ENCODE peak calls at places on chromosomes 6 and 20, in nine cellular contexts. B is AG04450, I is heart right ventricle, A is IMR-90, F is aorta, U is transverse colon, O is fibroblast of lung, Z is SK-N-MC, E is neural progenitor cell. S is an unnamed sample.

GRCh38 chr6:8166156-8166555 is 63.8 kb upstream of the EEF1E1 start:
- DNase-seq in B (no peak), I (no peak), A (no peak), F (no peak), U (no peak), O (no peak), Z (no peak), E (no peak), S (no peak)

GRCh38 chr20:46060301-46060881 is 29.4 kb downstream of the NCOA5 start:
- DNase-seq in B (no peak), I (no peak), A (no peak), F (no peak), U (no peak), O (no peak), Z (no peak), E (no peak), S (no peak)

GRCh38 chr6:34352305-34352937 is 40.0 kb downstream of the NUDT3 start:
- DNase-seq in B (no peak), I (no peak), A (peak; percentile 57), F (no peak), U (no peak), O (peak; percentile 34), Z (no peak), E (no peak), S (no peak)

GRCh38 chr20:10790013-10790412 is 116.2 kb upstream of the JAG1 start:
- DNase-seq in B (no peak), I (no peak), A (no peak), F (no peak), U (no peak), O (no peak), Z (no peak), E (no peak), S (peak; percentile 22)

GRCh38 chr20:37901280-37901666 is 1.7 kb upstream of the VSTM2L start:
- DNase-seq in B (no peak), I (no peak), A (no peak), F (no peak), U (no peak), O (no peak), Z (no peak), E (peak; percentile 84), S (no peak)

GRCh38 chr6:121584591-121585369 is 149.3 kb downstream of the GJA1 start:
- DNase-seq in B (no peak), I (no peak), A (peak; percentile 74), F (no peak), U (no peak), O (peak; percentile 48), Z (no peak), E (no peak), S (no peak)

GRCh38 chr20:47139934-47140333 is 216.6 kb downstream of the ZMYND8 start:
- DNase-seq in B (no peak), I (no peak), A (no peak), F (no peak), U (no peak), O (no peak), Z (no peak), E (no peak), S (no peak)

GRCh38 chr6:21384211-21384610 is 209.3 kb upstream of the SOX4 start:
- DNase-seq in B (no peak), I (no peak), A (no peak), F (no peak), U (no peak), O (no peak), Z (no peak), E (no peak), S (no peak)

GRCh38 chr6:133833905-133834304 is 55.0 kb upstream of the TCF21 start:
- DNase-seq in B (no peak), I (peak; percentile 24), A (no peak), F (no peak), U (no peak), O (peak; percentile 80), Z (no peak), E (no peak), S (no peak)

GRCh38 chr6:117463762-117464665 is 18.5 kb upstream of the DCBLD1 start:
- DNase-seq in B (no peak), I (no peak), A (peak; percentile 90), F (no peak), U (no peak), O (peak; percentile 67), Z (no peak), E (no peak), S (no peak)

GRCh38 chr6:165562421-165563090 is 100.5 kb downstream of the PDE10A start:
- DNase-seq in B (no peak), I (no peak), A (peak; percentile 64), F (no peak), U (no peak), O (no peak), Z (no peak), E (no peak), S (no peak)

GRCh38 chr20:22339091-22339881 is 245.1 kb downstream of the FOXA2 start:
- DNase-seq in B (peak; percentile 4), I (peak; percentile 44), A (peak; percentile 63), F (no peak), U (peak; percentile 45), O (peak; percentile 80), Z (peak; percentile 26), E (peak; percentile 87), S (peak; percentile 78)

GRCh38 chr6:97175806-97176205 is 107.2 kb downstream of the MMS22L start:
- DNase-seq in B (no peak), I (no peak), A (no peak), F (no peak), U (no peak), O (no peak), Z (peak; percentile 75), E (no peak), S (no peak)

GRCh38 chr6:16409531-16410441 is 171.4 kb downstream of the GMPR start:
- DNase-seq in B (no peak), I (peak; percentile 71), A (peak; percentile 45), F (no peak), U (peak; percentile 74), O (peak; percentile 60), Z (no peak), E (peak; percentile 77), S (peak; percentile 69)

GRCh38 chr6:159201336-159201735 is 32.1 kb downstream of the FNDC1 start:
- DNase-seq in B (no peak), I (no peak), A (no peak), F (no peak), U (no peak), O (no peak), Z (no peak), E (no peak), S (no peak)

GRCh38 chr6:133646021-133646682 is 242.8 kb upstream of the TCF21 start:
- DNase-seq in B (no peak), I (no peak), A (peak; percentile 47), F (no peak), U (no peak), O (peak; percentile 46), Z (no peak), E (no peak), S (no peak)

DNA sequence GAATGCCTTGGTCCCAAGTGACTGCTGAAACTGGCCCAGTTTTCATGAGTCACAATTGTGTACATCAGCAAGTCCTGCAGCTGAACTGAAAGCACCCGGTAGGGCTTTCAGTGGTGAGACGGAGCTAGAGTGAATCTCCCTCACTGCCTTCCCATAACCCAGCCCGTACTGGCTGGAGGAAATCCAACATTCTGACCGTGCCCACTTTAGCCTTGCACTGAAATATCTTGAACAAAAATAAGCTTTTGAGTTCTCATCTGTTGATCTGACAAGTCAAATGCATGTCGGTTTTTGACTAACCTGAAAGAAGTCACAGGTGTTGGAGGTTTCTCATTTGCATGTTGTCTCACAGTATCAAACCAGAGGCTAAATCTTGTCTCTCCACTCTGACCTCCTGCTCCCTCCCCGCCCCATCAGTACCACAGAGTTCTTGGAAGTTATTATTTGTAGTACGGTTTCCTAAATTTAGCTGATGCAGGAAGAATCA is 35.9 kb downstream of the DUSP22 start:
- DNase-seq in B (peak; percentile 70), I (peak; percentile 36), A (peak; percentile 92), F (no peak), U (peak; percentile 79), O (peak; percentile 88), Z (no peak), E (no peak), S (peak; percentile 31)
- H3K9me3 ChIP-seq in B (peaks cover 56% of the 10 kb centered on the region), I (no peaks in the 10 kb centered on the region), A (peaks cover 2% of the 10 kb centered on the region), F (no peaks in the 10 kb centered on the region), U (no peaks in the 10 kb centered on the region), O (no peaks in the 10 kb centered on the region), Z (no peaks in the 10 kb centered on the region), E (no peaks in the 10 kb centered on the region), S (no peaks in the 10 kb centered on the region)

GRCh38 chr20:55790178-55790577 is 215.1 kb downstream of the CBLN4 start:
- DNase-seq in B (no peak), I (no peak), A (no peak), F (no peak), U (no peak), O (no peak), Z (no peak), E (no peak), S (peak; percentile 21)
- H3K9me3 ChIP-seq in B (peaks cover 8% of the 10 kb centered on the region), I (no peaks in the 10 kb centered on the region), A (peaks cover 11% of the 10 kb centered on the region), F (no peaks in the 10 kb centered on the region), U (no peaks in the 10 kb centered on the region), O (no peaks in the 10 kb centered on the region), Z (no peaks in the 10 kb centered on the region), E (peaks cover 7% of the 10 kb centered on the region), S (no peaks in the 10 kb centered on the region)

GRCh38 chr6:40170856-40171255 is 236.6 kb upstream of the MOCS1 start:
- DNase-seq in B (no peak), I (no peak), A (no peak), F (no peak), U (no peak), O (no peak), Z (no peak), E (no peak), S (no peak)

GRCh38 chr6:40176117-40176516 is 241.9 kb upstream of the MOCS1 start:
- DNase-seq in B (no peak), I (no peak), A (no peak), F (no peak), U (no peak), O (no peak), Z (no peak), E (no peak), S (no peak)

GRCh38 chr6:40169878-40170277 is 235.6 kb upstream of the MOCS1 start:
- DNase-seq in B (no peak), I (no peak), A (no peak), F (no peak), U (no peak), O (no peak), Z (no peak), E (no peak), S (no peak)

GRCh38 chr6:40171343-40171742 is 237.1 kb upstream of the MOCS1 start:
- DNase-seq in B (no peak), I (no peak), A (no peak), F (no peak), U (no peak), O (no peak), Z (no peak), E (no peak), S (no peak)

GRCh38 chr6:40172272-40172671 is 238.0 kb upstream of the MOCS1 start:
- DNase-seq in B (no peak), I (no peak), A (no peak), F (no peak), U (no peak), O (no peak), Z (no peak), E (no peak), S (no peak)
- H3K9me3 ChIP-seq in B (no peaks in the 10 kb centered on the region), I (no peaks in the 10 kb centered on the region), A (no peaks in the 10 kb centered on the region), F (peaks cover 3% of the 10 kb centered on the region), U (no peaks in the 10 kb centered on the region), O (no peaks in the 10 kb centered on the region), Z (no peaks in the 10 kb centered on the region), E (peaks cover 4% of the 10 kb centered on the region), S (no peaks in the 10 kb centered on the region)

DNA sequence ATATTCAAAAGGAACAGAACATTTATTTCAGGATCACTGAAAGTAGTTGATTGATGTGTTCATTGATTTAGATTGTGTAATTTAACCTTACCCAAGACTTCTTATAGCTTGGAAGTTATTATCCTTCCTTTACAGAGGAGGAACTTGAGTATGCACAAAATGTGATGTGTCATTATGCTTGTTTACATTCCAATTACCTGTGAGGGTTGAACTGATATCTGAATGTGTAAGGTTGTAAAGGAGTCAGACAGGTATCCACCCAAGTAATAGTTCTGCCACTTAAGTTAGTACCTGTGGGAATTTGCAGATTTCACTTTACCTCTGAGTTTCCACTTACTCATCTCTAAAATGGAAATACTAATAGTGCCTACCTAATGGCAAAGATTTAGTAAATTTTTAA is 668.2 kb downstream of the DOK5 start:
- DNase-seq in B (no peak), I (no peak), A (no peak), F (no peak), U (no peak), O (no peak), Z (no peak), E (no peak), S (no peak)
- H3K9me3 ChIP-seq in B (peaks cover 3% of the 10 kb centered on the region), I (no peaks in the 10 kb centered on the region), A (peaks cover 5% of the 10 kb centered on the region), F (no peaks in the 10 kb centered on the region), U (no peaks in the 10 kb centered on the region), O (no peaks in the 10 kb centered on the region), Z (no peaks in the 10 kb centered on the region), E (no peaks in the 10 kb centered on the region), S (no peaks in the 10 kb centered on the region)

S was measured in colonic mucosa.